ENCODE peak calls at places on chromosomes 11 and 22, in five cellular contexts. I is thyroid gland, O is colonic mucosa, K is right lobe of liver, V is spleen. H is an unnamed sample. For H3K4me1, the result is how much of the 10 kb centered on the place peaks cover.

GRCh38 chr11:32131321-32131720 is 40.4 kb downstream of the RCN1 start:
- DNase-seq in K (no peak), I (no peak), O (no peak), V (no peak), H (no peak)

GRCh38 chr11:71112990-71113389 is 139.4 kb downstream of the SHANK2 start:
- DNase-seq in V (peak), O (no peak), I (peak), K (no peak), H (no peak)

GRCh38 chr11:10320164-10320563 is 15.3 kb downstream of the ADM start:
- DNase-seq in I (no peak), K (no peak), O (no peak), V (no peak), H (no peak)

GRCh38 chr11:65897020-65897471 is 3.1 kb downstream of the FOSL1 start:
- DNase-seq in K (no peak), I (no peak), O (no peak), V (no peak), H (no peak)

GRCh38 chr11:117457835-117458234 is 130.2 kb downstream of the CEP164 start:
- DNase-seq in K (no peak), I (peak), V (peak), O (no peak), H (no peak)

GRCh38 chr11:114058026-114058706 is 1.3 kb upstream of the ZBTB16 start:
- DNase-seq in O (no peak), V (no peak), I (peak), K (peak), H (peak)

GRCh38 chr11:20057055-20057943 is 103.0 kb downstream of the DBX1 start:
- DNase-seq in V (no peak), K (no peak), I (no peak), O (no peak), H (no peak)

GRCh38 chr11:47259178-47259977 is 1.6 kb downstream of the NR1H3 start:
- DNase-seq in O (peak), K (no peak), V (peak), I (no peak), H (no peak)

GRCh38 chr11:65896009-65896999 is 3.9 kb downstream of the FOSL1 start:
- DNase-seq in V (no peak), O (no peak), I (no peak), K (no peak), H (no peak)

GRCh38 chr22:29073618-29074275 is 912 bp downstream of the KREMEN1 start:
- DNase-seq in V (peak), K (peak), O (peak), I (peak), H (peak)

GRCh38 chr22:22818861-22819855 is 68.5 kb upstream of the IGLL5 start:
- DNase-seq in O (no peak), V (peak), I (no peak), K (no peak), H (no peak)

GRCh38 chr11:62791501-62792192 is at the start of gene TMEM223:
- DNase-seq in K (peak), I (peak), V (peak), O (peak), H (peak)
- TF ChIP-seq CTCF in K (peak), I (no peak), V (peak), O (no peak), H (no peak)

DNA sequence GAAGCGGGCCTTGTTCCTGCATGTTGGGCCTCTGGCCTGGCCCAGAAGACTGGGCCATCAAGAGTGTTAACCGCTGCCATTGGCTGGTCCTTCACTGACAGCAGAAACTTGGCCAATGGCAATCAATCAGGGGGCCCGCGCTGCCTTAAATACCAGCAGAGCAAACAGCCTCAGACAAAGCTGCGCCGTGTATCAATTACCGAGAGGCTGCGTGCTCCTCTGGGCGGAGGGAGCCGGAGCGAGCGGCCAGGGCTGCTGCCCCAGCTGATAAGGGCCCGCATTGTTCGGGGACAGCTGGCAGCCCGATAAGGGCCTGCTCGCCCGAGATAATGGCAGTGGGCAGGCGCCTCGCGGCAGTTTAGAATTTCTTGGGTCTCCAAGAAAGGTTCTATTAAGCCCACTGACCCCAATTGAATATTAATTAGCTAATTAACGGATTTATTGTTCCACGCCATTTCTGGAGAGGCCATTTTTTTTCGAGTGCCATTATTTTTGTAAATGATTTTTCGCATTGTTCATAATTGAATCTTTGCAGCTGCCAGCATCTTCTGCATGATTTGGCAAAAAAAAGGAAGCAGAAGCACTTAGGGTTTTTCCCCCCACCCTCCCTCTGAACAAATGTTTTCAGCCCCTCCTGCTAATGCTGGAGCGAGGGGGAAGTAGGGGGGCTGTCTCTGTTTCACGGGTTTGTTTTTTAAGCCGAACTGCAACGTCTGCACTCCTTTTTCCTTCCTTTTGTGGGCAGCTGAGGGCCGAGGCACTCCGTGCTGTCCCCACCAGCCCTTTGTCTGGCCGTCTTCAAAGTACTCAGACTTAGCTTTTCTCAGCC is 37.6 kb upstream of the RIC3 start:
- DNase-seq in K (no peak), I (no peak), O (peak), V (no peak), H (peak)
- H3K4me1 ChIP-seq in K (under half), I (under half), O (under half), V (under half), H (under half)

GRCh38 chr11:69297926-69298777 is 4.2 kb downstream of the MYEOV start:
- DNase-seq in I (peak), K (peak), O (peak), V (peak), H (peak)
- H3K4me3 ChIP-seq in I (no peak), K (no peak), O (no peak), V (no peak), H (no peak)

GRCh38 chr22:41431656-41432055 is 14.9 kb downstream of the TOB2 start:
- DNase-seq in K (no peak), V (no peak), I (no peak), O (no peak), H (no peak)

GRCh38 chr22:41429232-41429945 is 17.2 kb downstream of the TOB2 start:
- DNase-seq in V (no peak), K (no peak), I (no peak), O (no peak), H (no peak)

GRCh38 chr22:41425704-41426365 is 20.8 kb downstream of the TOB2 start:
- DNase-seq in K (no peak), I (peak), V (no peak), O (no peak), H (no peak)

GRCh38 chr22:41435560-41435959 is 11.0 kb downstream of the TOB2 start:
- DNase-seq in O (no peak), K (no peak), I (no peak), V (no peak), H (no peak)

GRCh38 chr22:41429946-41430332 is 16.7 kb downstream of the TOB2 start:
- DNase-seq in I (no peak), V (no peak), O (no peak), K (no peak), H (no peak)
- TF ChIP-seq CTCF in I (no peak), V (no peak), O (no peak), K (no peak), H (no peak)

GRCh38 chr22:19884954-19885751 is 30.5 kb upstream of the GNB1L start:
- DNase-seq in K (peak), I (no peak), O (no peak), V (peak), H (no peak)

GRCh38 chr22:19885841-19886592 is 31.3 kb upstream of the GNB1L start:
- DNase-seq in O (no peak), V (peak), K (peak), I (no peak), H (peak)

GRCh38 chr22:19886605-19887250 is 32.1 kb upstream of the GNB1L start:
- DNase-seq in K (peak), I (no peak), V (peak), O (no peak), H (peak)

GRCh38 chr22:19882446-19883381 is 28.0 kb upstream of the GNB1L start:
- DNase-seq in K (peak), I (no peak), O (peak), V (peak), H (peak)

GRCh38 chr22:19884161-19884953 is 29.7 kb upstream of the GNB1L start:
- DNase-seq in K (peak), O (no peak), V (peak), I (no peak), H (no peak)
- H3K4me1 ChIP-seq in K (under half), O (under half), V (half or more), I (under half), H (under half)

DNA sequence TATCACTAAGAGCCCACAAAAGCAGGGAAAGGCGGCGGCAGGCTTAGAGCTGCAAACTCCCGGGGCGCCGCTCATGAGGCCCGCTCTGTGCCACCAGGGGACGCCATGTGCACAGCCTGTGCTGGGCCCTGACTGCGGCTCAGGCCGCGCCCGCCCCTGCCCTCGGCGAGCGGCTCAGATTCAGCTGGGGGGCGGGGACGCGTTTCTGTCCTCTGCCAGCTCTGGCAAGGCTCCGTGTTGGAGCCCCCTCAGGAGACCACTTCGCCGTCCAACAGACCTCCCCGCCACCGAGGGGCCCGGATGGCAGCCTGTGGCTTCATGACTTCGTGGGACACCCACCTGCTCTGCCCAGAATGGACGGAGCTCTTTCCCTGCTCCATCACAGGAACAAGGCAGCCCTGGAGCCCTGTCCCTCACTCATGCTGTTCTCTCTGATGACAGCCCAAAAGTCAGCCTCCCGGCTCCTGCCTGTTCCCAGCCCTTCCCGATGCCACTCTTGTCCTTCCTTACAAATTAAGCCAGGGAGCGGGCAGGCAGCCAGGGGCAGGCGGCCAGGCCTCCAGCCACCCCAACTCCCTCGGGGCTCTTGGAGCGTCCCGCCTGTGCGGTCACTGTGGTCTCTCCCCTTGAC is 69.1 kb downstream of the NAT10 start:
- DNase-seq in O (peak), V (peak), K (peak), I (peak), H (peak)
- H3K4me3 ChIP-seq in O (peak), V (peak), K (no peak), I (no peak), H (no peak)

GRCh38 chr11:5611627-5612026 is 13.2 kb upstream of the TRIM34 start:
- DNase-seq in V (no peak), O (no peak), I (no peak), K (no peak), H (no peak)
- TF ChIP-seq CTCF in V (no peak), O (no peak), I (no peak), K (no peak), H (no peak)

H was measured in pancreas.